ENCODE peak calls at places on chromosomes 7 and 10, in four cellular contexts. One of them, this sample, is unnamed.

GRCh38 chr10:15813415-15813814 is 46.9 kb downstream of the MINDY3 start:
- DNase-seq in mucosa of descending colon: no peak
- DNase-seq in ELF-1: no peak
- DNase-seq in activated T-cell treated with anti-CD3 and anti-CD28 coated beads, Interleukin-2, amount 50 U/mL, for 72 hours: no peak
- DNase-seq in this sample: no peak

GRCh38 chr7:130433336-130433735 is 7.5 kb downstream of the CEP41 start:
- DNase-seq in ELF-1: no peak
- DNase-seq in mucosa of descending colon: no peak
- DNase-seq in activated T-cell treated with anti-CD3 and anti-CD28 coated beads, Interleukin-2, amount 50 U/mL, for 72 hours: no peak
- DNase-seq in this sample: no peak

GRCh38 chr10:60846173-60846572 is 67.9 kb downstream of the CDK1 start:
- DNase-seq in mucosa of descending colon: no peak
- DNase-seq in ELF-1: peak; percentile 7
- DNase-seq in activated T-cell treated with anti-CD3 and anti-CD28 coated beads, Interleukin-2, amount 50 U/mL, for 72 hours: no peak
- DNase-seq in this sample: no peak

GRCh38 chr7:90958669-90959068 is 305.6 kb upstream of the FZD1 start:
- DNase-seq in ELF-1: no peak
- DNase-seq in activated T-cell treated with anti-CD3 and anti-CD28 coated beads, Interleukin-2, amount 50 U/mL, for 72 hours: no peak
- DNase-seq in mucosa of descending colon: no peak
- DNase-seq in this sample: no peak

GRCh38 chr7:120985130-120985758 is 3.3 kb upstream of the CPED1 start:
- DNase-seq in mucosa of descending colon: no peak
- DNase-seq in activated T-cell treated with anti-CD3 and anti-CD28 coated beads, Interleukin-2, amount 50 U/mL, for 72 hours: no peak
- DNase-seq in ELF-1: peak; percentile 12
- DNase-seq in this sample: no peak

GRCh38 chr10:27661511-27662286 is 83.9 kb downstream of the MKX start:
- DNase-seq in ELF-1: no peak
- DNase-seq in activated T-cell treated with anti-CD3 and anti-CD28 coated beads, Interleukin-2, amount 50 U/mL, for 72 hours: no peak
- DNase-seq in mucosa of descending colon: no peak
- DNase-seq in this sample: no peak

GRCh38 chr7:118902600-118902999 is 678.1 kb downstream of the ANKRD7 start:
- DNase-seq in ELF-1: no peak
- DNase-seq in activated T-cell treated with anti-CD3 and anti-CD28 coated beads, Interleukin-2, amount 50 U/mL, for 72 hours: no peak
- DNase-seq in mucosa of descending colon: no peak
- DNase-seq in this sample: no peak

GRCh38 chr10:70685461-70685911 is 13.2 kb downstream of the ADAMTS14 start:
- DNase-seq in mucosa of descending colon: no peak
- DNase-seq in activated T-cell treated with anti-CD3 and anti-CD28 coated beads, Interleukin-2, amount 50 U/mL, for 72 hours: no peak
- DNase-seq in ELF-1: peak; percentile 25
- DNase-seq in this sample: no peak

GRCh38 chr7:30231271-30231670 is 53.1 kb upstream of the ZNRF2 start:
- DNase-seq in activated T-cell treated with anti-CD3 and anti-CD28 coated beads, Interleukin-2, amount 50 U/mL, for 72 hours: no peak
- DNase-seq in ELF-1: no peak
- DNase-seq in mucosa of descending colon: no peak
- DNase-seq in this sample: no peak

GRCh38 chr10:97701438-97702064 is 12.0 kb upstream of the MARVELD1 start:
- DNase-seq in activated T-cell treated with anti-CD3 and anti-CD28 coated beads, Interleukin-2, amount 50 U/mL, for 72 hours: peak; percentile 59
- DNase-seq in ELF-1: peak; percentile 79
- DNase-seq in mucosa of descending colon: peak; percentile 74
- DNase-seq in this sample: peak; percentile 53

GRCh38 chr10:79071535-79071923 is 2.8 kb downstream of the ZMIZ1 start:
- DNase-seq in ELF-1: no peak
- DNase-seq in mucosa of descending colon: no peak
- DNase-seq in activated T-cell treated with anti-CD3 and anti-CD28 coated beads, Interleukin-2, amount 50 U/mL, for 72 hours: no peak
- DNase-seq in this sample: no peak

GRCh38 chr10:4851846-4852245 is 25.8 kb downstream of the AKR1E2 start:
- DNase-seq in mucosa of descending colon: no peak
- DNase-seq in ELF-1: no peak
- DNase-seq in activated T-cell treated with anti-CD3 and anti-CD28 coated beads, Interleukin-2, amount 50 U/mL, for 72 hours: no peak
- DNase-seq in this sample: no peak

GRCh38 chr10:122186822-122187810 is 84.0 kb upstream of the BTBD16 start:
- DNase-seq in ELF-1: no peak
- DNase-seq in mucosa of descending colon: no peak
- DNase-seq in activated T-cell treated with anti-CD3 and anti-CD28 coated beads, Interleukin-2, amount 50 U/mL, for 72 hours: no peak
- DNase-seq in this sample: no peak

GRCh38 chr7:101869026-101869900 is 51.8 kb downstream of the CUX1 start:
- DNase-seq in mucosa of descending colon: no peak
- DNase-seq in activated T-cell treated with anti-CD3 and anti-CD28 coated beads, Interleukin-2, amount 50 U/mL, for 72 hours: no peak
- DNase-seq in ELF-1: peak; percentile 79
- DNase-seq in this sample: no peak

GRCh38 chr10:119817991-119818888 is 54.4 kb downstream of the MCMBP start:
- DNase-seq in ELF-1: peak; percentile 98
- DNase-seq in mucosa of descending colon: peak; percentile 18
- DNase-seq in activated T-cell treated with anti-CD3 and anti-CD28 coated beads, Interleukin-2, amount 50 U/mL, for 72 hours: no peak
- DNase-seq in this sample: no peak

GRCh38 chr10:12843296-12843945 is 158.1 kb downstream of the CCDC3 start:
- DNase-seq in mucosa of descending colon: no peak
- DNase-seq in activated T-cell treated with anti-CD3 and anti-CD28 coated beads, Interleukin-2, amount 50 U/mL, for 72 hours: no peak
- DNase-seq in ELF-1: no peak
- DNase-seq in this sample: no peak

GRCh38 chr7:133646493-133647154 is 393.7 kb downstream of the EXOC4 start:
- DNase-seq in ELF-1: no peak
- DNase-seq in activated T-cell treated with anti-CD3 and anti-CD28 coated beads, Interleukin-2, amount 50 U/mL, for 72 hours: no peak
- DNase-seq in mucosa of descending colon: no peak
- DNase-seq in this sample: no peak

GRCh38 chr10:71927669-71928592 is 36.3 kb upstream of the CHST3 start:
- DNase-seq in mucosa of descending colon: no peak
- DNase-seq in activated T-cell treated with anti-CD3 and anti-CD28 coated beads, Interleukin-2, amount 50 U/mL, for 72 hours: no peak
- DNase-seq in ELF-1: no peak
- DNase-seq in this sample: no peak

GRCh38 chr7:33727415-33727814 is 177.9 kb upstream of the BMPER start:
- DNase-seq in activated T-cell treated with anti-CD3 and anti-CD28 coated beads, Interleukin-2, amount 50 U/mL, for 72 hours: no peak
- DNase-seq in mucosa of descending colon: no peak
- DNase-seq in ELF-1: peak; percentile 50
- DNase-seq in this sample: no peak

GRCh38 chr10:101030492-101031127 is 319 bp downstream of the PDZD7 start:
- DNase-seq in mucosa of descending colon: no peak
- DNase-seq in activated T-cell treated with anti-CD3 and anti-CD28 coated beads, Interleukin-2, amount 50 U/mL, for 72 hours: no peak
- DNase-seq in ELF-1: peak; percentile 64
- DNase-seq in this sample: no peak

GRCh38 chr7:33601884-33602283 is 303.5 kb upstream of the BMPER start:
- DNase-seq in ELF-1: peak; percentile 59
- DNase-seq in mucosa of descending colon: peak; percentile 10
- DNase-seq in activated T-cell treated with anti-CD3 and anti-CD28 coated beads, Interleukin-2, amount 50 U/mL, for 72 hours: no peak
- DNase-seq in this sample: no peak

GRCh38 chr10:11861341-11861740 is 38.2 kb downstream of the PROSER2 start:
- DNase-seq in ELF-1: no peak
- DNase-seq in mucosa of descending colon: no peak
- DNase-seq in activated T-cell treated with anti-CD3 and anti-CD28 coated beads, Interleukin-2, amount 50 U/mL, for 72 hours: no peak
- DNase-seq in this sample: no peak

GRCh38 chr7:73896454-73896853 is 35.5 kb downstream of the TMEM270 start:
- DNase-seq in ELF-1: no peak
- DNase-seq in activated T-cell treated with anti-CD3 and anti-CD28 coated beads, Interleukin-2, amount 50 U/mL, for 72 hours: no peak
- DNase-seq in mucosa of descending colon: no peak
- DNase-seq in this sample: no peak

GRCh38 chr10:130409931-130410330 is 273.7 kb downstream of the GLRX3 start:
- DNase-seq in ELF-1: no peak
- DNase-seq in mucosa of descending colon: no peak
- DNase-seq in activated T-cell treated with anti-CD3 and anti-CD28 coated beads, Interleukin-2, amount 50 U/mL, for 72 hours: no peak
- DNase-seq in this sample: no peak

GRCh38 chr7:92847305-92847704 is 10.9 kb upstream of the CDK6 start:
- DNase-seq in activated T-cell treated with anti-CD3 and anti-CD28 coated beads, Interleukin-2, amount 50 U/mL, for 72 hours: peak; percentile 38
- DNase-seq in mucosa of descending colon: no peak
- DNase-seq in ELF-1: no peak
- DNase-seq in this sample: no peak

GRCh38 chr7:124782335-124782734 is 16.7 kb upstream of the GPR37 start:
- DNase-seq in activated T-cell treated with anti-CD3 and anti-CD28 coated beads, Interleukin-2, amount 50 U/mL, for 72 hours: no peak
- DNase-seq in mucosa of descending colon: no peak
- DNase-seq in ELF-1: peak; percentile 34
- DNase-seq in this sample: no peak

GRCh38 chr7:46468753-46469356 is 547.8 kb upstream of the IGFBP3 start:
- DNase-seq in activated T-cell treated with anti-CD3 and anti-CD28 coated beads, Interleukin-2, amount 50 U/mL, for 72 hours: no peak
- DNase-seq in mucosa of descending colon: no peak
- DNase-seq in ELF-1: no peak
- DNase-seq in this sample: no peak

GRCh38 chr10:58384095-58384494 is 1.1 kb upstream of the TFAM start:
- DNase-seq in mucosa of descending colon: no peak
- DNase-seq in activated T-cell treated with anti-CD3 and anti-CD28 coated beads, Interleukin-2, amount 50 U/mL, for 72 hours: no peak
- DNase-seq in ELF-1: no peak
- DNase-seq in this sample: no peak

GRCh38 chr10:71383972-71384687 is 12.6 kb upstream of the CDH23 start:
- DNase-seq in ELF-1: peak; percentile 90
- DNase-seq in activated T-cell treated with anti-CD3 and anti-CD28 coated beads, Interleukin-2, amount 50 U/mL, for 72 hours: peak; percentile 77
- DNase-seq in mucosa of descending colon: peak; percentile 88
- DNase-seq in this sample: peak; percentile 61

GRCh38 chr10:117253908-117254307 is 13.0 kb downstream of the SLC18A2 start:
- DNase-seq in activated T-cell treated with anti-CD3 and anti-CD28 coated beads, Interleukin-2, amount 50 U/mL, for 72 hours: no peak
- DNase-seq in mucosa of descending colon: no peak
- DNase-seq in ELF-1: peak; percentile 53
- DNase-seq in this sample: no peak

GRCh38 chr10:8325015-8325414 is 270.5 kb downstream of the GATA3 start:
- DNase-seq in activated T-cell treated with anti-CD3 and anti-CD28 coated beads, Interleukin-2, amount 50 U/mL, for 72 hours: no peak
- DNase-seq in mucosa of descending colon: no peak
- DNase-seq in ELF-1: no peak
- DNase-seq in this sample: no peak

GRCh38 chr10:49594594-49594993 is 15.5 kb upstream of the SLC18A3 start:
- DNase-seq in activated T-cell treated with anti-CD3 and anti-CD28 coated beads, Interleukin-2, amount 50 U/mL, for 72 hours: peak; percentile 20
- DNase-seq in ELF-1: peak; percentile 66
- DNase-seq in mucosa of descending colon: peak; percentile 59
- DNase-seq in this sample: no peak

GRCh38 chr10:123270221-123270620 is 116.0 kb downstream of the BUB3 start:
- DNase-seq in mucosa of descending colon: no peak
- DNase-seq in ELF-1: no peak
- DNase-seq in activated T-cell treated with anti-CD3 and anti-CD28 coated beads, Interleukin-2, amount 50 U/mL, for 72 hours: no peak
- DNase-seq in this sample: no peak

GRCh38 chr10:10489765-10490164 is 527.9 kb upstream of the CELF2 start:
- DNase-seq in activated T-cell treated with anti-CD3 and anti-CD28 coated beads, Interleukin-2, amount 50 U/mL, for 72 hours: no peak
- DNase-seq in ELF-1: no peak
- DNase-seq in mucosa of descending colon: no peak
- DNase-seq in this sample: no peak

GRCh38 chr7:38438938-38439337 is 165.5 kb upstream of the TARP start:
- DNase-seq in mucosa of descending colon: no peak
- DNase-seq in activated T-cell treated with anti-CD3 and anti-CD28 coated beads, Interleukin-2, amount 50 U/mL, for 72 hours: no peak
- DNase-seq in ELF-1: no peak
- DNase-seq in this sample: no peak

GRCh38 chr10:124977648-124978375 is 35.9 kb downstream of the ZRANB1 start:
- DNase-seq in activated T-cell treated with anti-CD3 and anti-CD28 coated beads, Interleukin-2, amount 50 U/mL, for 72 hours: no peak
- DNase-seq in ELF-1: no peak
- DNase-seq in mucosa of descending colon: no peak
- DNase-seq in this sample: no peak